ENCODE peak calls at places on chromosomes 6 and 20, in seven cellular contexts. One of them, this sample, is unnamed.

GRCh38 chr6:121944361-121944760 is 455.1 kb upstream of the HSF2 start:
- DNase-seq in NCI-H1105: no peak
- DNase-seq in T-cell: no peak
- DNase-seq in fibroblast of lung: no peak
- DNase-seq in A549: no peak
- DNase-seq in OCI-LY7: no peak
- DNase-seq in COLO829: no peak
- DNase-seq in this sample: no peak

GRCh38 chr20:13739726-13740649 is 44.7 kb downstream of the ESF1 start:
- DNase-seq in NCI-H1105: no peak
- DNase-seq in T-cell: no peak
- DNase-seq in fibroblast of lung: no peak
- DNase-seq in A549: no peak
- DNase-seq in OCI-LY7: no peak
- DNase-seq in COLO829: no peak
- DNase-seq in this sample: no peak

GRCh38 chr6:150622941-150623874 is 23.5 kb downstream of the PLEKHG1 start:
- DNase-seq in NCI-H1105: peak
- DNase-seq in T-cell: no peak
- DNase-seq in fibroblast of lung: no peak
- DNase-seq in A549: no peak
- DNase-seq in OCI-LY7: peak
- DNase-seq in COLO829: no peak
- DNase-seq in this sample: no peak

GRCh38 chr20:18679020-18679419 is 91.2 kb downstream of the DTD1 start:
- DNase-seq in NCI-H1105: peak
- DNase-seq in T-cell: no peak
- DNase-seq in fibroblast of lung: peak
- DNase-seq in A549: no peak
- DNase-seq in OCI-LY7: no peak
- DNase-seq in COLO829: no peak
- DNase-seq in this sample: no peak

GRCh38 chr6:3138341-3138740 is 19.0 kb downstream of the TUBB2A start:
- DNase-seq in NCI-H1105: no peak
- DNase-seq in T-cell: no peak
- DNase-seq in fibroblast of lung: peak
- DNase-seq in A549: no peak
- DNase-seq in OCI-LY7: no peak
- DNase-seq in COLO829: no peak
- DNase-seq in this sample: no peak

GRCh38 chr6:142297996-142298753 is 3.6 kb upstream of the ADGRG6 start:
- DNase-seq in NCI-H1105: no peak
- DNase-seq in T-cell: no peak
- DNase-seq in fibroblast of lung: peak
- DNase-seq in A549: no peak
- DNase-seq in OCI-LY7: no peak
- DNase-seq in COLO829: peak
- DNase-seq in this sample: peak

GRCh38 chr20:63577317-63577894 is 3.4 kb upstream of the HELZ2 start:
- DNase-seq in NCI-H1105: peak
- DNase-seq in T-cell: no peak
- DNase-seq in fibroblast of lung: no peak
- DNase-seq in A549: no peak
- DNase-seq in OCI-LY7: no peak
- DNase-seq in COLO829: peak
- DNase-seq in this sample: peak

GRCh38 chr6:41519305-41519747 is 26.9 kb upstream of the FOXP4 start:
- DNase-seq in NCI-H1105: no peak
- DNase-seq in T-cell: no peak
- DNase-seq in fibroblast of lung: no peak
- DNase-seq in A549: no peak
- DNase-seq in OCI-LY7: no peak
- DNase-seq in COLO829: no peak
- DNase-seq in this sample: no peak

GRCh38 chr6:85449388-85449817 is 480 bp upstream of the NT5E start:
- DNase-seq in NCI-H1105: no peak
- DNase-seq in T-cell: peak
- DNase-seq in fibroblast of lung: peak
- DNase-seq in A549: peak
- DNase-seq in OCI-LY7: no peak
- DNase-seq in COLO829: no peak
- DNase-seq in this sample: peak

GRCh38 chr6:120903836-120904235 is 430.4 kb downstream of the TBC1D32 start:
- DNase-seq in NCI-H1105: no peak
- DNase-seq in T-cell: no peak
- DNase-seq in fibroblast of lung: no peak
- DNase-seq in A549: no peak
- DNase-seq in OCI-LY7: no peak
- DNase-seq in COLO829: no peak
- DNase-seq in this sample: no peak

GRCh38 chr6:73455865-73456629 is 4.0 kb upstream of the CGAS start:
- DNase-seq in NCI-H1105: no peak
- DNase-seq in T-cell: no peak
- DNase-seq in fibroblast of lung: peak
- DNase-seq in A549: no peak
- DNase-seq in OCI-LY7: no peak
- DNase-seq in COLO829: no peak
- DNase-seq in this sample: no peak

GRCh38 chr6:52285174-52286068 is 879 bp upstream of the MCM3 start:
- DNase-seq in NCI-H1105: no peak
- DNase-seq in T-cell: no peak
- DNase-seq in fibroblast of lung: peak
- DNase-seq in A549: no peak
- DNase-seq in OCI-LY7: peak
- DNase-seq in COLO829: no peak
- DNase-seq in this sample: peak

GRCh38 chr20:43194187-43194586 is 4.5 kb upstream of the PTPRT start:
- DNase-seq in NCI-H1105: peak
- DNase-seq in T-cell: no peak
- DNase-seq in fibroblast of lung: no peak
- DNase-seq in A549: no peak
- DNase-seq in OCI-LY7: no peak
- DNase-seq in COLO829: no peak
- DNase-seq in this sample: no peak

GRCh38 chr20:48787861-48788375 is 39.9 kb downstream of the PREX1 start:
- DNase-seq in NCI-H1105: no peak
- DNase-seq in T-cell: no peak
- DNase-seq in fibroblast of lung: peak
- DNase-seq in A549: peak
- DNase-seq in OCI-LY7: peak
- DNase-seq in COLO829: peak
- DNase-seq in this sample: no peak

GRCh38 chr20:63394069-63394468 is 32.9 kb upstream of the CHRNA4 start:
- DNase-seq in NCI-H1105: no peak
- DNase-seq in T-cell: no peak
- DNase-seq in fibroblast of lung: no peak
- DNase-seq in A549: no peak
- DNase-seq in OCI-LY7: no peak
- DNase-seq in COLO829: no peak
- DNase-seq in this sample: peak

GRCh38 chr6:130981409-130981808 is 81.6 kb downstream of the EPB41L2 start:
- DNase-seq in NCI-H1105: no peak
- DNase-seq in T-cell: no peak
- DNase-seq in fibroblast of lung: peak
- DNase-seq in A549: no peak
- DNase-seq in OCI-LY7: no peak
- DNase-seq in COLO829: no peak
- DNase-seq in this sample: no peak

GRCh38 chr6:151154418-151154817 is 85.3 kb upstream of the AKAP12 start:
- DNase-seq in NCI-H1105: peak
- DNase-seq in T-cell: no peak
- DNase-seq in fibroblast of lung: peak
- DNase-seq in A549: peak
- DNase-seq in OCI-LY7: no peak
- DNase-seq in COLO829: peak
- DNase-seq in this sample: peak

GRCh38 chr20:17225891-17226409 is 890 bp upstream of the PCSK2 start:
- DNase-seq in NCI-H1105: peak
- DNase-seq in T-cell: no peak
- DNase-seq in fibroblast of lung: no peak
- DNase-seq in A549: no peak
- DNase-seq in OCI-LY7: no peak
- DNase-seq in COLO829: no peak
- DNase-seq in this sample: no peak

GRCh38 chr20:45339084-45339483 is 9.1 kb downstream of the SDC4 start:
- DNase-seq in NCI-H1105: no peak
- DNase-seq in T-cell: no peak
- DNase-seq in fibroblast of lung: no peak
- DNase-seq in A549: no peak
- DNase-seq in OCI-LY7: no peak
- DNase-seq in COLO829: no peak
- DNase-seq in this sample: no peak

GRCh38 chr6:75852721-75853120 is 103.7 kb downstream of the MYO6 start:
- DNase-seq in NCI-H1105: no peak
- DNase-seq in T-cell: no peak
- DNase-seq in fibroblast of lung: peak
- DNase-seq in A549: no peak
- DNase-seq in OCI-LY7: no peak
- DNase-seq in COLO829: no peak
- DNase-seq in this sample: no peak

GRCh38 chr6:110323004-110323657 is 35.0 kb downstream of the METTL24 start:
- DNase-seq in NCI-H1105: no peak
- DNase-seq in T-cell: no peak
- DNase-seq in fibroblast of lung: no peak
- DNase-seq in A549: no peak
- DNase-seq in OCI-LY7: no peak
- DNase-seq in COLO829: no peak
- DNase-seq in this sample: no peak

GRCh38 chr20:31751126-31751525 is 12.0 kb downstream of the TPX2 start:
- DNase-seq in NCI-H1105: no peak
- DNase-seq in T-cell: no peak
- DNase-seq in fibroblast of lung: peak
- DNase-seq in A549: no peak
- DNase-seq in OCI-LY7: no peak
- DNase-seq in COLO829: no peak
- DNase-seq in this sample: no peak

GRCh38 chr6:151675746-151676459 is 131.6 kb upstream of the ESR1 start:
- DNase-seq in NCI-H1105: peak
- DNase-seq in T-cell: peak
- DNase-seq in fibroblast of lung: peak
- DNase-seq in A549: peak
- DNase-seq in OCI-LY7: peak
- DNase-seq in COLO829: peak
- DNase-seq in this sample: peak

GRCh38 chr20:63290677-63291472 is 2.1 kb upstream of the COL20A1 start:
- DNase-seq in NCI-H1105: peak
- DNase-seq in T-cell: peak
- DNase-seq in fibroblast of lung: peak
- DNase-seq in A549: peak
- DNase-seq in OCI-LY7: peak
- DNase-seq in COLO829: peak
- DNase-seq in this sample: peak

This sample was measured in SK-MEL-5.